ENCODE peak calls at places on chromosomes 11 and 22, in six cellular contexts. M is M059J; B is activated T-helper 1 cell treated with anti-CD3 and anti-CD28 coated beads, Interleukin-2, amount 50 U/mL, for 16 hours; C is HTR-8/SVneo; H is mesothelial cell of epicardium; O is GM20000. P is an unnamed sample.

GRCh38 chr11:125923633-125924032 is 19.3 kb downstream of the DDX25 start:
- DNase-seq in M (no peak), B (no peak), C (no peak), H (no peak), O (no peak), P (no peak)

GRCh38 chr11:69977951-69978350 is 100.2 kb upstream of the ANO1 start:
- DNase-seq in M (no peak), B (no peak), C (no peak), H (no peak), O (no peak), P (no peak)

GRCh38 chr11:67027483-67027930 is 4.6 kb downstream of the SYT12 start:
- DNase-seq in M (peak; percentile 72), B (no peak), C (no peak), H (no peak), O (peak; percentile 52), P (peak; percentile 56)

GRCh38 chr11:87445002-87445401 is 407.3 kb downstream of the TMEM135 start:
- DNase-seq in M (peak; percentile 77), B (no peak), C (no peak), H (no peak), O (no peak), P (no peak)

GRCh38 chr22:39715778-39716495 is 145.4 kb downstream of the CACNA1I start:
- DNase-seq in M (no peak), B (no peak), C (no peak), H (no peak), O (no peak), P (no peak)

GRCh38 chr11:74050465-74050864 is 41.6 kb upstream of the UCP3 start:
- DNase-seq in M (no peak), B (no peak), C (no peak), H (no peak), O (no peak), P (no peak)

GRCh38 chr11:104033134-104033533 is 3.3 kb upstream of the DDI1 start:
- DNase-seq in M (peak; percentile 88), B (no peak), C (peak; percentile 21), H (no peak), O (no peak), P (no peak)

GRCh38 chr22:38713921-38714320 is 8.2 kb downstream of the GTPBP1 start:
- DNase-seq in M (no peak), B (no peak), C (no peak), H (no peak), O (no peak), P (no peak)

GRCh38 chr11:12248330-12248729 is 129.0 kb upstream of the PARVA start:
- DNase-seq in M (no peak), B (no peak), C (no peak), H (no peak), O (no peak), P (no peak)

GRCh38 chr22:45649809-45650208 is 21.8 kb upstream of the ATXN10 start:
- DNase-seq in M (no peak), B (no peak), C (no peak), H (no peak), O (no peak), P (no peak)

GRCh38 chr11:79940165-79940564 is 499.3 kb upstream of the TENM4 start:
- DNase-seq in M (peak; percentile 22), B (no peak), C (no peak), H (no peak), O (no peak), P (no peak)

GRCh38 chr22:50307891-50308596 is 598 bp upstream of the PLXNB2 start:
- DNase-seq in M (no peak), B (no peak), C (no peak), H (no peak), O (no peak), P (peak; percentile 58)

GRCh38 chr22:44648821-44649566 is 53.0 kb upstream of the PRR5 start:
- DNase-seq in M (no peak), B (no peak), C (no peak), H (no peak), O (no peak), P (no peak)

GRCh38 chr11:83801799-83802198 is 515.6 kb upstream of the CCDC90B start:
- DNase-seq in M (no peak), B (no peak), C (no peak), H (no peak), O (no peak), P (no peak)

GRCh38 chr11:34044664-34045485 is 6.7 kb upstream of the CAPRIN1 start:
- DNase-seq in M (peak; percentile 93), B (no peak), C (peak; percentile 54), H (no peak), O (no peak), P (no peak)

GRCh38 chr22:23107487-23108323 is 34.1 kb downstream of the RSPH14 start:
- DNase-seq in M (no peak), B (no peak), C (no peak), H (no peak), O (no peak), P (no peak)

GRCh38 chr11:74474316-74474715 is 7.0 kb upstream of the KCNE3 start:
- DNase-seq in M (no peak), B (no peak), C (no peak), H (no peak), O (no peak), P (no peak)

GRCh38 chr11:123305601-123306000 is 110.6 kb upstream of the CLMP start:
- DNase-seq in M (no peak), B (no peak), C (no peak), H (no peak), O (no peak), P (no peak)